ENCODE peak calls at places on chromosomes 16 and 17, in eight cellular contexts. One of them, this sample, is unnamed.

GRCh38 chr17:61335105-61335844 is 64.4 kb upstream of the TBX2 start:
- DNase-seq in germinal center: no peak
- DNase-seq in hippocampal formation: no peak
- DNase-seq in RCC 7860: peak; percentile 86
- DNase-seq in head of caudate nucleus: no peak
- DNase-seq in retina: no peak
- DNase-seq in astrocyte of the spinal cord: peak; percentile 71
- DNase-seq in sigmoid colon: no peak
- DNase-seq in this sample: no peak

GRCh38 chr17:57355090-57355859 is 99.0 kb downstream of the MSI2 start:
- DNase-seq in astrocyte of the spinal cord: peak; percentile 44
- DNase-seq in head of caudate nucleus: no peak
- DNase-seq in hippocampal formation: no peak
- DNase-seq in RCC 7860: no peak
- DNase-seq in germinal center: peak; percentile 28
- DNase-seq in sigmoid colon: no peak
- DNase-seq in retina: no peak
- DNase-seq in this sample: no peak

GRCh38 chr16:50378417-50378816 is 9.6 kb upstream of the BRD7 start:
- DNase-seq in sigmoid colon: no peak
- DNase-seq in astrocyte of the spinal cord: no peak
- DNase-seq in retina: no peak
- DNase-seq in hippocampal formation: no peak
- DNase-seq in head of caudate nucleus: no peak
- DNase-seq in RCC 7860: no peak
- DNase-seq in germinal center: no peak
- DNase-seq in this sample: peak; percentile 44

GRCh38 chr17:34850964-34851363 is 110.3 kb downstream of the CCT6B start:
- DNase-seq in astrocyte of the spinal cord: no peak
- DNase-seq in RCC 7860: no peak
- DNase-seq in hippocampal formation: no peak
- DNase-seq in head of caudate nucleus: no peak
- DNase-seq in sigmoid colon: no peak
- DNase-seq in retina: no peak
- DNase-seq in germinal center: no peak
- DNase-seq in this sample: no peak

GRCh38 chr17:3447625-3448024 is 14.0 kb upstream of the OR1E2 start:
- DNase-seq in RCC 7860: no peak
- DNase-seq in head of caudate nucleus: no peak
- DNase-seq in germinal center: no peak
- DNase-seq in hippocampal formation: no peak
- DNase-seq in retina: no peak
- DNase-seq in sigmoid colon: no peak
- DNase-seq in astrocyte of the spinal cord: no peak
- DNase-seq in this sample: no peak

GRCh38 chr16:54285414-54286066 is 1.0 kb downstream of the IRX3 start:
- DNase-seq in astrocyte of the spinal cord: peak; percentile 52
- DNase-seq in head of caudate nucleus: no peak
- DNase-seq in sigmoid colon: no peak
- DNase-seq in germinal center: no peak
- DNase-seq in RCC 7860: peak; percentile 23
- DNase-seq in retina: peak; percentile 68
- DNase-seq in hippocampal formation: no peak
- DNase-seq in this sample: no peak

GRCh38 chr16:51762081-51762995 is 611.3 kb upstream of the SALL1 start:
- DNase-seq in head of caudate nucleus: peak; percentile 94
- DNase-seq in sigmoid colon: peak; percentile 79
- DNase-seq in hippocampal formation: peak; percentile 79
- DNase-seq in RCC 7860: peak; percentile 43
- DNase-seq in astrocyte of the spinal cord: peak; percentile 81
- DNase-seq in germinal center: peak; percentile 50
- DNase-seq in retina: peak; percentile 93
- DNase-seq in this sample: peak; percentile 62

GRCh38 chr17:75439287-75439686 is 17.1 kb upstream of the TMEM94 start:
- DNase-seq in germinal center: no peak
- DNase-seq in hippocampal formation: no peak
- DNase-seq in head of caudate nucleus: no peak
- DNase-seq in RCC 7860: no peak
- DNase-seq in astrocyte of the spinal cord: no peak
- DNase-seq in sigmoid colon: no peak
- DNase-seq in retina: no peak
- DNase-seq in this sample: no peak

GRCh38 chr17:66777689-66778225 is 57.2 kb upstream of the CACNG5 start:
- DNase-seq in hippocampal formation: no peak
- DNase-seq in astrocyte of the spinal cord: peak; percentile 57
- DNase-seq in germinal center: no peak
- DNase-seq in head of caudate nucleus: peak; percentile 67
- DNase-seq in RCC 7860: no peak
- DNase-seq in sigmoid colon: no peak
- DNase-seq in retina: no peak
- DNase-seq in this sample: no peak

GRCh38 chr17:66975188-66975587 is 10.7 kb downstream of the CACNG4 start:
- DNase-seq in RCC 7860: no peak
- DNase-seq in retina: no peak
- DNase-seq in head of caudate nucleus: no peak
- DNase-seq in hippocampal formation: no peak
- DNase-seq in astrocyte of the spinal cord: no peak
- DNase-seq in germinal center: no peak
- DNase-seq in sigmoid colon: no peak
- DNase-seq in this sample: no peak